ENCODE peak calls at places on chromosomes 12 and 14, in nine cellular contexts. L, R, V, A, Q, G, W, C and U are unnamed samples. For H3K4me1, the result is how much of the 10 kb centered on the place peaks cover.

GRCh38 chr12:113347107-113347506 is 11.3 kb upstream of the PLBD2 start:
- DNase-seq in R (no peak), G (no peak), L (no peak), W (no peak), A (no peak), C (no peak), V (no peak), Q (no peak), U (no peak)

GRCh38 chr12:54977155-54977554 is 7.4 kb downstream of the TESPA1 start:
- DNase-seq in C (no peak), L (no peak), V (no peak), Q (no peak), R (no peak), A (no peak), G (peak), W (peak), U (no peak)

GRCh38 chr14:34258318-34258717 is 203.7 kb downstream of the SPTSSA start:
- DNase-seq in L (no peak), C (peak), R (no peak), Q (no peak), V (no peak), W (peak), A (no peak), G (peak), U (no peak)

GRCh38 chr14:42469637-42470426 is 863.2 kb downstream of the LRFN5 start:
- DNase-seq in V (no peak), A (no peak), W (no peak), R (no peak), L (no peak), Q (no peak), G (peak), C (peak), U (no peak)

GRCh38 chr12:10301103-10301502 is 6.6 kb upstream of the KLRD1 start:
- DNase-seq in C (no peak), G (peak), V (no peak), R (no peak), L (no peak), Q (no peak), A (no peak), W (peak), U (no peak)

GRCh38 chr14:101224356-101225115 is 321.0 kb upstream of the RTL1 start:
- DNase-seq in Q (no peak), C (no peak), L (no peak), G (no peak), A (peak), W (no peak), V (no peak), R (no peak), U (no peak)

GRCh38 chr12:95908573-95908972 is 33.8 kb downstream of the CCDC38 start:
- DNase-seq in W (peak), V (no peak), R (no peak), A (no peak), C (no peak), L (no peak), Q (no peak), G (peak), U (no peak)

GRCh38 chr14:49957089-49957852 is 64.4 kb downstream of the ARF6 start:
- DNase-seq in Q (no peak), L (no peak), A (no peak), G (no peak), V (no peak), W (no peak), C (peak), R (no peak), U (no peak)

GRCh38 chr12:11174022-11174421 is 3.0 kb downstream of the SMIM10L1 start:
- DNase-seq in C (no peak), Q (no peak), G (no peak), V (no peak), R (no peak), L (no peak), W (no peak), A (no peak), U (peak)

GRCh38 chr14:99231181-99231849 is 40.7 kb downstream of the BCL11B start:
- DNase-seq in G (no peak), L (no peak), C (no peak), R (no peak), W (no peak), V (no peak), A (no peak), Q (no peak), U (no peak)
- H3K4me3 ChIP-seq in G (no peak), L (no peak), C (no peak), R (peak), W (no peak), V (peak), A (no peak), Q (no peak), U (no peak)

DNA sequence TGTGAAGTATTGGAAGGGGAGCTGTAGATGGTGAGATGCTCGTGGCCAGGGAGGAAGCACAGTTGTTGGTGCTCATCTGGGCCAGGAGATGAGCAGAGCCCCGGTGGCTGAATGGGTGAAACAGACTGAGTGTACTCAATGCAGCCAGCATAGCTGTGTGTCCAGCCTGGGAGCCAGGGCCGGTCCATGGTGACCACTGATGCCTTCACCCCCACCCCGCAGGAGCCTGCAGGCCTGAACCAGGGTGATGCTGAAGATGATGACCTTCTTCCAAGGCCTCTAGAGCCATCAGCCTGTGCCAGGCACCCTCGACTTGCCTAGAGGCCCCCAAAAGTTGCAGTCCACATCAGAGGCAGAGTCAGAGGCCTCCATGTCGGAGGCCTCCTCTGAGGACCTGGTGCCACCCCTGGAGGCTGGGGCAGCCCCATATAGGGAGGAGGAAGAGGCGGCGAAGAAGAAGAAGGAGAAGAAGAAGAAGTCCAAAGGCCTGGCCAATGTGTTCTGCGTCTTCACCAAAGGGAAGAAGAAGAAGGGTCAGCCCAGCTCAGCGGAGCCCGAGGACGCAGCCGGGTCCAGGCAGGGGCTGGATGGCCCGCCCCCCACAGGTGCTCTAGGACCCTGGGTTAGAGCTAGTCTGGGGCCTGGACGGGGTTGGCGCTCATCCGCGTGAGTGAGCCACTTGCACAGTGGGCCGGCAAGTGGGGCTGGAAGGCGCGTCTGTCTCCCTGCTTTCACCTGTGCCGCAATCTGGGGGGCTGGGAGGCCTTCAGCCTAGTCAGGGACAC is 3.0 kb downstream of the TNFAIP2 start:
- DNase-seq in Q (peak), C (no peak), V (no peak), A (no peak), W (no peak), L (no peak), R (no peak), G (no peak), U (no peak)
- H3K4me1 ChIP-seq in Q (under half), C (half or more), V (under half), A (under half), W (under half), L (under half), R (under half), G (half or more), U (under half)

GRCh38 chr14:64708148-64709004 is 4.2 kb downstream of the PLEKHG3 start:
- DNase-seq in R (no peak), L (no peak), Q (peak), C (peak), G (peak), V (peak), W (peak), A (peak), U (no peak)
- H3K4me3 ChIP-seq in R (no peak), L (no peak), Q (peak), C (peak), G (peak), V (no peak), W (no peak), A (peak), U (no peak)

DNA sequence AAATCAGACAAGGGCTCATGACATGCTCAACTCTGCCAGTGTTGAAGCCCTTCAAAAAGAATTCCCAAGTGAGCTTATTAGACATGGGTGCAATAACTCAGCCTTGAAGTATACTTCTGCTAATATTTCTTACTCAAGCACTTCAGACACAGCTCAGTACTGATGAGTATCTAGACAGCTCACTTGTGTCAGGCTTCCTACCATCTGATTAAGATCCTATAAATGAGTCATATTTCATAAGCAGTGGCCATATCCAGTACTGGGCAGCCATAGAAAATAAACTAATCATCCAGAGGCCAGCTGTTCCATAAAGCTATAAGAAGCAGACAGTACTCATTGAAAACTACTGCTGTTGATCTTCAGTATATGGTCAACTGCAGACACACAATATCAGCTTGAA is 13.0 kb downstream of the FSCB start:
- DNase-seq in L (no peak), C (no peak), Q (no peak), W (no peak), V (no peak), R (no peak), G (peak), A (no peak), U (no peak)
- H3K4me1 ChIP-seq in L (under half), C (under half), Q (under half), W (under half), V (under half), R (under half), G (under half), A (under half), U (under half)